ENCODE peak calls at places on chromosomes 4 and X, in six cellular contexts. P is hypothalamus; S is pancreas; M is EH; K is stimulated activated CD4-positive, alpha-beta T cell treated with anti-CD3 and anti-CD28 coated beads, Interleukin-15, amount 100 ng/mL, for 1 hour; D is hippocampal formation. R is an unnamed sample.

GRCh38 chr4:145047151-145047550 is 50.8 kb downstream of the ANAPC10 start:
- DNase-seq in K (no peak), P (no peak), S (no peak), D (no peak), M (no peak), R (no peak)

GRCh38 chrX:8374041-8374825 is 90.4 kb upstream of the VCX3B start:
- DNase-seq in S (no peak), M (no peak), D (no peak), K (no peak), P (no peak), R (no peak)

GRCh38 chr4:186400676-186401075 is 134.7 kb downstream of the F11 start:
- DNase-seq in M (no peak), D (no peak), S (peak; percentile 52), P (no peak), K (no peak), R (no peak)

GRCh38 chr4:55356991-55357461 is 11.0 kb downstream of the SRD5A3 start:
- DNase-seq in D (no peak), P (no peak), M (peak; percentile 70), S (no peak), K (no peak), R (no peak)

GRCh38 chrX:103817502-103817901 is 14.6 kb downstream of the RAB9B start:
- DNase-seq in P (no peak), K (no peak), D (peak; percentile 62), M (peak; percentile 43), S (no peak), R (no peak)

GRCh38 chrX:121958886-121959285 is 911.5 kb downstream of the GLUD2 start:
- DNase-seq in M (peak; percentile 63), D (no peak), K (no peak), S (no peak), P (no peak), R (no peak)

GRCh38 chrX:38151426-38151825 is 69.2 kb downstream of the SRPX start:
- DNase-seq in K (no peak), S (no peak), D (no peak), M (peak; percentile 13), P (no peak), R (no peak)

GRCh38 chrX:116204947-116205346 is 34.4 kb downstream of the AGTR2 start:
- DNase-seq in K (no peak), D (peak; percentile 20), M (no peak), P (no peak), S (no peak), R (no peak)

GRCh38 chrX:51802917-51803688 is 59.9 kb downstream of the GSPT2 start:
- DNase-seq in D (peak; percentile 38), P (no peak), S (peak; percentile 45), K (peak; percentile 10), M (peak; percentile 63), R (no peak)

GRCh38 chr4:10773010-10773409 is 88.4 kb upstream of the CLNK start:
- DNase-seq in P (no peak), D (no peak), M (no peak), K (no peak), S (no peak), R (no peak)

GRCh38 chrX:22818061-22818460 is 181.7 kb upstream of the DDX53 start:
- DNase-seq in D (no peak), P (no peak), K (no peak), M (no peak), S (no peak), R (no peak)

GRCh38 chrX:99549381-99549780 is 860.7 kb downstream of the PCDH19 start:
- DNase-seq in K (no peak), D (no peak), P (no peak), M (no peak), S (no peak), R (no peak)

GRCh38 chrX:115226929-115227328 is 7.0 kb downstream of the LRCH2 start:
- DNase-seq in M (peak; percentile 18), S (no peak), P (no peak), D (no peak), K (no peak), R (no peak)

GRCh38 chr4:171668403-171668802 is 144.8 kb upstream of the GALNTL6 start:
- DNase-seq in K (no peak), M (no peak), D (no peak), S (no peak), P (no peak), R (no peak)

GRCh38 chr4:40316333-40316781 is 18.8 kb upstream of the CHRNA9 start:
- DNase-seq in K (no peak), M (peak; percentile 94), S (no peak), P (no peak), D (no peak), R (no peak)

GRCh38 chrX:2690856-2691542 is at the start of gene CD99:
- DNase-seq in S (peak; percentile 88), M (peak; percentile 92), K (peak; percentile 81), P (no peak), D (no peak), R (peak; percentile 58)

GRCh38 chrX:28498658-28499057 is 88.6 kb upstream of the IL1RAPL1 start:
- DNase-seq in P (no peak), K (no peak), M (no peak), S (no peak), D (no peak), R (no peak)

GRCh38 chrX:64571011-64571410 is 175.8 kb upstream of the MTMR8 start:
- DNase-seq in K (no peak), P (no peak), M (no peak), D (no peak), S (no peak), R (no peak)

GRCh38 chr4:71293705-71294104 is 45.1 kb upstream of the SLC4A4 start:
- DNase-seq in D (no peak), M (peak; percentile 79), S (no peak), K (no peak), P (no peak), R (no peak)

GRCh38 chr4:81058621-81059020 is 28.1 kb downstream of the BMP3 start:
- DNase-seq in P (no peak), K (no peak), D (no peak), M (no peak), S (no peak), R (no peak)

GRCh38 chr4:125155251-125155650 is 159.5 kb upstream of the FAT4 start:
- DNase-seq in S (no peak), K (no peak), M (no peak), P (no peak), D (no peak), R (no peak)

GRCh38 chr4:8913858-8914460 is 42.3 kb upstream of the HMX1 start:
- DNase-seq in S (peak; percentile 2), D (no peak), P (no peak), K (no peak), M (no peak), R (no peak)

GRCh38 chrX:119266364-119266995 is 30.4 kb downstream of the PGRMC1 start:
- DNase-seq in P (no peak), K (no peak), S (peak; percentile 26), D (peak; percentile 32), M (peak; percentile 34), R (no peak)

GRCh38 chr4:83171640-83172039 is 57.1 kb upstream of the PLAC8 start:
- DNase-seq in S (no peak), P (no peak), D (no peak), M (no peak), K (no peak), R (no peak)

GRCh38 chrX:13092455-13092941 is 48.1 kb upstream of the FAM9C start:
- DNase-seq in K (peak; percentile 39), M (no peak), P (no peak), S (no peak), D (no peak), R (peak; percentile 25)

GRCh38 chrX:42073468-42073867 is 150.1 kb upstream of the CASK start:
- DNase-seq in D (no peak), S (no peak), K (no peak), P (no peak), M (no peak), R (no peak)

GRCh38 chr4:53365121-53365485 is 758 bp downstream of the SCFD2 start:
- DNase-seq in M (peak; percentile 45), P (no peak), S (peak; percentile 19), K (no peak), D (no peak), R (no peak)

GRCh38 chrX:150365051-150365952 is 2.2 kb downstream of the MAMLD1 start:
- DNase-seq in D (peak; percentile 47), K (no peak), S (peak; percentile 73), P (peak; percentile 25), M (peak; percentile 63), R (no peak)

GRCh38 chrX:107924136-107924746 is 57.9 kb downstream of the TEX13B start:
- DNase-seq in D (no peak), S (no peak), M (no peak), P (no peak), K (no peak), R (no peak)

GRCh38 chr4:92447265-92447905 is 143.6 kb downstream of the GRID2 start:
- DNase-seq in P (no peak), D (no peak), S (no peak), M (no peak), K (no peak), R (no peak)

GRCh38 chr4:16243285-16243684 is 17.0 kb upstream of the TAPT1 start:
- DNase-seq in S (no peak), P (no peak), D (no peak), M (no peak), K (no peak), R (no peak)

GRCh38 chr4:161419822-161420221 is 744.0 kb downstream of the FSTL5 start:
- DNase-seq in M (no peak), K (no peak), D (no peak), S (no peak), P (no peak), R (no peak)

GRCh38 chr4:164139291-164139690 is 614.6 kb upstream of the SMIM31 start:
- DNase-seq in S (no peak), K (no peak), D (no peak), M (no peak), P (no peak), R (no peak)

GRCh38 chrX:71252221-71252620 is 1.7 kb downstream of the ZMYM3 start:
- DNase-seq in P (no peak), S (no peak), D (no peak), M (no peak), K (no peak), R (no peak)